ENCODE peak calls at places on chromosome 18, in ten cellular contexts. K is cardiac fibroblast, A is testis, O is epithelial cell of esophagus, Y is dorsolateral prefrontal cortex, F is mammary epithelial cell, S is heart right ventricle, T is astrocyte of the cerebellum, R is fibroblast of mammary gland, Z is AG09309. G is an unnamed sample.

GRCh38 chr18:22171839-22172582 is 2.6 kb downstream of the GATA6 start:
- DNase-seq in S (peak), Z (no peak), K (peak), O (peak), R (no peak), Y (no peak), T (no peak), F (no peak), A (no peak), G (no peak)

GRCh38 chr18:61742555-61743429 is 150.0 kb downstream of the RNF152 start:
- DNase-seq in T (no peak), Y (no peak), Z (no peak), A (peak), S (peak), K (peak), F (no peak), O (no peak), R (peak), G (no peak)

GRCh38 chr18:63099848-63100625 is 219.5 kb downstream of the BCL2 start:
- DNase-seq in T (no peak), Y (no peak), O (no peak), S (peak), K (no peak), Z (no peak), R (no peak), F (no peak), A (no peak), G (no peak)

GRCh38 chr18:12750076-12750707 is 47.4 kb downstream of the PSMG2 start:
- DNase-seq in F (peak), Y (no peak), A (no peak), S (no peak), O (no peak), K (peak), R (peak), T (no peak), Z (no peak), G (peak)

GRCh38 chr18:9101730-9102390 is 639 bp upstream of the NDUFV2 start:
- DNase-seq in A (no peak), Y (no peak), K (peak), T (no peak), R (peak), O (peak), F (peak), Z (peak), S (no peak), G (no peak)

GRCh38 chr18:37207343-37207742 is 358.3 kb downstream of the CELF4 start:
- DNase-seq in O (no peak), Y (no peak), Z (no peak), K (no peak), S (no peak), T (no peak), F (no peak), R (no peak), A (no peak), G (no peak)

GRCh38 chr18:68734311-68734710 is 19.4 kb upstream of the TMX3 start:
- DNase-seq in S (no peak), Y (no peak), O (no peak), R (peak), K (peak), A (no peak), F (no peak), Z (no peak), T (no peak), G (no peak)

GRCh38 chr18:28823506-28824182 is 646.7 kb upstream of the CDH2 start:
- DNase-seq in F (peak), S (no peak), K (peak), O (peak), T (no peak), Z (no peak), R (peak), Y (no peak), A (no peak), G (no peak)

GRCh38 chr18:48959921-48960920 is 9.5 kb upstream of the SMAD7 start:
- DNase-seq in K (peak), Z (no peak), A (no peak), F (no peak), S (no peak), O (no peak), T (no peak), R (peak), Y (no peak), G (no peak)

GRCh38 chr18:36594621-36595020 is 234.2 kb downstream of the TPGS2 start:
- DNase-seq in Z (no peak), K (no peak), A (no peak), F (no peak), R (no peak), S (no peak), O (no peak), Y (no peak), T (no peak), G (no peak)

GRCh38 chr18:59505311-59505710 is 146.2 kb upstream of the LMAN1 start:
- DNase-seq in S (no peak), O (no peak), F (no peak), Z (no peak), T (no peak), K (no peak), Y (no peak), A (no peak), R (no peak), G (no peak)

GRCh38 chr18:61628085-61628484 is 264.7 kb downstream of the RNF152 start:
- DNase-seq in Z (no peak), Y (no peak), R (peak), T (no peak), O (peak), S (no peak), F (peak), A (no peak), K (peak), G (no peak)

DNA sequence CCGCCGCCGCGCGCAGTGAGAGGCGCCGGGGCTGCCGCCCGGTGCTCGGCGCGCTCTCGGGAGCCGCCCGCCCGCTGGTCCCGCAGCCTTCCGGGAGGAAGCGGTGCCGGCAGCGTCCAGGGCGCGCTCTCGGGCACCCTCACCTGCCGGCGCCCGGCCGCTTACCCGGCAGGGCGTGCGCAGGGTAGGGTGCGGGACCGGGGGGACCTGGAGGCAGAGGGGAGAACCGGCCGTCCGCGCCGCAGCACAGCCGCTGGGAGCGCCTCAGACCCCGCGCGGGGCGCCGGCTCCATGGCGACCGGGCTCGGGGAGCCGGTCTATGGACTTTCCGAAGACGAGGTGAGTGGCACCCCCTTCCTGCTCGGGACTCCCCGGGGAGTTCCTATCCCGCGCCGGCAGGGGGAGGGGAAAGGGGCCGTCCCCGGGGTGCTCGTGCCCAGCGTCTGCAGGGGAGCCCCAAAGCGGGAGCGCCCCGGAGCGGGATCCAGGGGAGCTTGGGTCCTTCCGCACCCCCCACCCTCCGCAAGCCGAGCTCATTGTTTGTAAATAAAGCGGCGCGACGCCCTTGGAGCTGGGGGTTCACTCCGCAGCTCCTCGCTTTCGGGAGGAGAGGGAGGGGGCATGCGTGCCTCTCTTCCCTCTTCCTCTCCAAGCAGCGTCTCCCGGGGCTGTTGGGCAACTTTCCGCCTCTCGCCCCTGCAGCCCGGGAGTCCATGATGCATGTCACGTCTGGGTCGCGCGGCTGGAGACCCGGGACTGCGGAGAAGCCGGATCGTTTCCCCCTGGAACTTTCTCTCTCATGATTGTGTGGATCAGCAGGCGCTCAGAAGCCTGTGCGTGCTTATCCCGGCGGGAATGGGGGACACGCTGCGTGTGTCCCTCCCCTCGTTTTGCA is 591 bp downstream of the NEDD4L start:
- DNase-seq in O (peak), A (peak), K (peak), S (peak), R (peak), T (no peak), F (peak), Z (no peak), Y (peak), G (peak)
- TF ChIP-seq CTCF in O (peak), A (peak), K (no peak), S (no peak), R (no peak), T (no peak), F (no peak), Z (no peak), Y (no peak), G (no peak)

GRCh38 chr18:56468379-56468778 is 170.0 kb downstream of the TXNL1 start:
- DNase-seq in R (no peak), T (no peak), Y (no peak), O (no peak), K (no peak), F (no peak), A (no peak), S (no peak), Z (no peak), G (no peak)
- TF ChIP-seq CTCF in R (no peak), T (no peak), Y (no peak), O (no peak), K (no peak), F (no peak), A (no peak), S (no peak), Z (no peak), G (no peak)

DNA sequence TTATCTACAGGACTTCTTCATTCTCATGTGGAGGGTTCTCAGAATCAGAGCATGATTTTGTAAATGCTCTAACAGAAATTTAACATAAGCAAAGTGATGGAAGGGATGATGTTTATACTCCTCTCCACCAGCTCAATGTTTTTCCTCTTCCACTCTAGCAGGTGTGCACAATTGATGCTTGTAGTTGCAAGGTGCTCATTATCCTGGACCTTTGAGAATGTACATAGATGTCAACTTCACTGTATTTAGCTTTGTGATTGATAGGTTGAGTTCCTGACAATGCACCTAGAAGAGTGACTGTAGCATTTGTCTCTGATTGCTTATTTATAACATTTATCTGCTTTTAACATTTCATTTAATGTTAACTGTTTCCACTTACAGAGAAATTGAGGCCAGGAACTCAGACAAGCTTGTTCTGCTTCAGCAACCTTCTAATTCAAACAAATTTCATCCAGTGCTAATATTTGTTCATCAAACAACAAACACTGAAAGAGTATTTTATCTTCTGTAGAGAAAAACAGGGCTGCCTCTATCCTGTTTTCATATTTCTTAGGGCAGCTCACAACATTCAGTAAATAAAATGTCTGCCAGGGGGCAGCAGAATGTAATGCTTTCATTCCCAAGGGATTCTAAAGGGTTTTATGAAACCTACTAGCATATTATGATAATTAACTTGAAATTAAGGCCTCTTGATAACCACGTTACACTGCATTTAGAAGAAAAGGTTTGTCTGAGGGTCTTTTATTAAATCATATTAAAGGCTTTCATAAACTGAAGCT is 127.9 kb upstream of the NOL4 start:
- DNase-seq in F (no peak), A (peak), Y (no peak), O (no peak), T (peak), S (no peak), K (peak), R (peak), Z (no peak), G (no peak)
- TF ChIP-seq CTCF in F (no peak), A (peak), Y (no peak), O (peak), T (peak), S (peak), K (peak), R (no peak), Z (no peak), G (no peak)

DNA sequence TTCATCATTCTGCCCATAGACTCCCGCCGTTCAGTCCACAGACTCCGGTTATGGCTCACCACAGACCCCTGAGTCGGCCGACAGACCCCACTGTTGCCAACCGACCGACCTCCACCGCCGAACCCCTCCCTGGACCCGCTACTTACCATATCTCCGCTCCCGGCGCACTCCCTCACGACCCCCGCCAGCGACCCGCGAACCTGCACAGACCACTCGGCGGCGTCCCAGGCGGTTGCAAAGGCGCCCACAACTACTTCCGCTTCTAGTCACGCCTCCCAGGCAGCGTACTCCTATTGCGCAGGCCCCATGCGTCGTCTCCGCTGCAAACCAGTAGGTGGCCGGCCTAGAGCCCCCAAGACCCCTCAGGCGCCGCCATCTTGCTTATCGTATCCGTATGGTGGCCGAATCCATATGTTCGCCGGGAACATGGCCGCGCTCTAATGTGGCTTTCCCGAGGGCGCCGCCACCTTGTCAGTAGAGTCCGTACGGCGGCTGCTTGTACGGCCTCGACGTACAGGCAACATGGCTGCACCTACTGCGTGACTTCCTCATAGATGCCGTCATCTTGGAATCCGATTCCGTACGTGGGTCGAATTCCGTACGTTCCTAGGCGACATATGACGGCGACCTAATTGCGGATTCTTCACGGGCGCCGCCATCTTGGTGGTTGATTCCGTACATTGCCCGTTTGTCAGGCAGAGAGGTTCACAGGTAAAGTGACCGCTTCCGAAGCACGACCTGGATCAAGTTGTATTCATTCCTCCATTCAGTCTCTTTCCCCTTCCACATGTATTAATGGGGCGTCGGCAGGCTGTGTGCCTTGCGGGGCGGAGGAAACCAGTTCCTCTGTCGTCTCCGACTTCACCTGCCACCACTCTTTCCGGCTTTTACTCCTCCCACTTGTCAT is at the start of gene CXXC1:
- DNase-seq in R (peak), Y (peak), A (peak), Z (peak), F (peak), S (peak), K (peak), T (peak), O (peak), G (peak)
- TF ChIP-seq CTCF in R (peak), Y (no peak), A (peak), Z (peak), F (peak), S (peak), K (peak), T (peak), O (peak), G (no peak)

DNA sequence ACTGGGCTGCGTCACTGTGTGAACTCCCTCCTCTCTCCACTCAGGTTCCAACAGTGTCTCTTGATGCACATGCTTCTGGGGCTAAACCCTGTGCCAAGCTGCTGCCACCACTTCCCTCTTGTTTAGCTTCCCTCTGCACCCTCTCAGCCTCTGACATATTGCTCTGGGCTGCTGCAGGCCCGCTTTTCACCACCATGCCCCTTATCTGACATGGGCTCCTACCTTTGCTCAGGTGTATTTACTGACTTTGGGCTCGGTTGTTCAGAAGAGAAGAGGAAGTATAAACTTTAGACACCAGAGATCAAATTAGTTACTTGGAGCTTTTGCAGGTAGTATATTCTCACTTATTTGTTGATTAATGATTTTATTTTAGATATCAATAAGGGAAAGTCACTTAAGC is 77.6 kb downstream of the WDR7 start:
- DNase-seq in K (no peak), F (no peak), Y (no peak), T (no peak), S (no peak), A (no peak), Z (no peak), R (no peak), O (no peak), G (no peak)
- TF ChIP-seq CTCF in K (no peak), F (no peak), Y (no peak), T (no peak), S (no peak), A (no peak), Z (no peak), R (no peak), O (no peak), G (no peak)

GRCh38 chr18:54983041-54983686 is 23.9 kb upstream of the CCDC68 start:
- DNase-seq in O (peak), T (peak), Z (peak), K (peak), A (no peak), Y (no peak), S (no peak), R (peak), F (peak), G (no peak)
- TF ChIP-seq CTCF in O (peak), T (peak), Z (peak), K (peak), A (peak), Y (peak), S (peak), R (peak), F (peak), G (peak)